ENCODE peak calls at places on chromosomes 11 and 22, in seven cellular contexts. A, B, E, Z, J, R and W are unnamed samples.

GRCh38 chr11:133966924-133967598 is 10.3 kb upstream of the IGSF9B start:
- DNase-seq in A (no peak), B (peak; percentile 91), E (no peak), Z (peak; percentile 18), J (no peak), R (peak; percentile 28), W (peak; percentile 67)

GRCh38 chr11:6611092-6612007 is 666 bp downstream of the TAF10 start:
- DNase-seq in A (no peak), B (peak; percentile 61), E (no peak), Z (peak; percentile 45), J (peak; percentile 44), R (no peak), W (peak; percentile 48)

GRCh38 chr11:119493712-119494111 is 70.7 kb upstream of the THY1 start:
- DNase-seq in A (peak; percentile 69), B (peak; percentile 86), E (no peak), Z (peak; percentile 61), J (peak; percentile 13), R (no peak), W (peak; percentile 85)

GRCh38 chr11:71420455-71421241 is 27.5 kb downstream of the DHCR7 start:
- DNase-seq in A (peak; percentile 61), B (peak; percentile 80), E (peak; percentile 56), Z (peak; percentile 66), J (peak; percentile 32), R (peak; percentile 62), W (peak; percentile 79)

GRCh38 chr11:125588505-125588904 is 4.1 kb upstream of the STT3A start:
- DNase-seq in A (peak; percentile 55), B (no peak), E (peak; percentile 16), Z (peak; percentile 39), J (peak; percentile 35), R (no peak), W (no peak)

GRCh38 chr11:34214961-34215805 is 109.8 kb downstream of the NAT10 start:
- DNase-seq in A (peak; percentile 81), B (no peak), E (peak; percentile 47), Z (no peak), J (no peak), R (peak; percentile 63), W (no peak)

GRCh38 chr11:92527467-92527866 is 302.8 kb downstream of the FAT3 start:
- DNase-seq in A (no peak), B (no peak), E (no peak), Z (no peak), J (no peak), R (no peak), W (no peak)

GRCh38 chr22:50191041-50191740 is 5.5 kb downstream of the TRABD start:
- DNase-seq in A (no peak), B (no peak), E (no peak), Z (no peak), J (no peak), R (no peak), W (no peak)

GRCh38 chr22:35352214-35353111 is 28.4 kb upstream of the HMOX1 start:
- DNase-seq in A (peak; percentile 19), B (peak; percentile 76), E (no peak), Z (peak; percentile 39), J (peak; percentile 46), R (peak; percentile 30), W (peak; percentile 74)

GRCh38 chr11:32343325-32344008 is 91.9 kb downstream of the WT1 start:
- DNase-seq in A (no peak), B (no peak), E (no peak), Z (no peak), J (no peak), R (no peak), W (no peak)

GRCh38 chr22:39117585-39118191 is 20.6 kb downstream of the APOBEC3H start:
- DNase-seq in A (peak; percentile 61), B (no peak), E (peak; percentile 53), Z (peak; percentile 68), J (peak; percentile 57), R (peak; percentile 36), W (peak; percentile 68)

GRCh38 chr11:17972987-17973386 is 39.9 kb downstream of the SERGEF start:
- DNase-seq in A (peak; percentile 35), B (peak; percentile 77), E (peak; percentile 60), Z (peak; percentile 50), J (peak; percentile 44), R (peak; percentile 23), W (peak; percentile 80)

GRCh38 chr11:65419773-65420481 is 2.7 kb upstream of the NEAT1 start:
- DNase-seq in A (peak; percentile 91), B (peak; percentile 52), E (peak; percentile 77), Z (peak; percentile 90), J (peak; percentile 92), R (no peak), W (peak; percentile 65)

GRCh38 chr22:26606611-26607010 is 11.2 kb downstream of the CRYBB1 start:
- DNase-seq in A (peak; percentile 9), B (no peak), E (no peak), Z (no peak), J (no peak), R (peak; percentile 34), W (no peak)

GRCh38 chr22:36465232-36466021 is 16.0 kb downstream of the TXN2 start:
- DNase-seq in A (peak; percentile 95), B (no peak), E (peak; percentile 86), Z (no peak), J (peak; percentile 91), R (peak; percentile 75), W (no peak)

GRCh38 chr22:46058591-46059519 is 81.9 kb upstream of the WNT7B start:
- DNase-seq in A (peak; percentile 35), B (no peak), E (no peak), Z (no peak), J (no peak), R (no peak), W (no peak)

GRCh38 chr22:18023509-18024275 is 669 bp downstream of the MICAL3 start:
- DNase-seq in A (peak; percentile 80), B (peak; percentile 77), E (peak; percentile 65), Z (peak; percentile 46), J (peak; percentile 69), R (peak; percentile 76), W (peak; percentile 64)

GRCh38 chr11:14417186-14417585 is 58.2 kb upstream of the RRAS2 start:
- DNase-seq in A (no peak), B (no peak), E (no peak), Z (no peak), J (no peak), R (no peak), W (no peak)

GRCh38 chr11:14409891-14410290 is 50.9 kb upstream of the RRAS2 start:
- DNase-seq in A (peak; percentile 57), B (no peak), E (no peak), Z (no peak), J (no peak), R (no peak), W (no peak)

GRCh38 chr11:14411818-14412217 is 52.8 kb upstream of the RRAS2 start:
- DNase-seq in A (peak; percentile 93), B (no peak), E (no peak), Z (no peak), J (no peak), R (no peak), W (no peak)

GRCh38 chr11:14414470-14415461 is 55.8 kb upstream of the RRAS2 start:
- DNase-seq in A (no peak), B (no peak), E (no peak), Z (peak; percentile 71), J (no peak), R (no peak), W (no peak)

GRCh38 chr11:14413307-14414072 is 54.5 kb upstream of the RRAS2 start:
- DNase-seq in A (peak; percentile 27), B (peak; percentile 70), E (no peak), Z (peak; percentile 64), J (no peak), R (no peak), W (peak; percentile 67)
- TF ChIP-seq CTCF in A (peak; percentile 30), B (peak; percentile 55), E (no peak), Z (peak; percentile 30), J (peak; percentile 9), R (no peak), W (peak; percentile 57)

DNA sequence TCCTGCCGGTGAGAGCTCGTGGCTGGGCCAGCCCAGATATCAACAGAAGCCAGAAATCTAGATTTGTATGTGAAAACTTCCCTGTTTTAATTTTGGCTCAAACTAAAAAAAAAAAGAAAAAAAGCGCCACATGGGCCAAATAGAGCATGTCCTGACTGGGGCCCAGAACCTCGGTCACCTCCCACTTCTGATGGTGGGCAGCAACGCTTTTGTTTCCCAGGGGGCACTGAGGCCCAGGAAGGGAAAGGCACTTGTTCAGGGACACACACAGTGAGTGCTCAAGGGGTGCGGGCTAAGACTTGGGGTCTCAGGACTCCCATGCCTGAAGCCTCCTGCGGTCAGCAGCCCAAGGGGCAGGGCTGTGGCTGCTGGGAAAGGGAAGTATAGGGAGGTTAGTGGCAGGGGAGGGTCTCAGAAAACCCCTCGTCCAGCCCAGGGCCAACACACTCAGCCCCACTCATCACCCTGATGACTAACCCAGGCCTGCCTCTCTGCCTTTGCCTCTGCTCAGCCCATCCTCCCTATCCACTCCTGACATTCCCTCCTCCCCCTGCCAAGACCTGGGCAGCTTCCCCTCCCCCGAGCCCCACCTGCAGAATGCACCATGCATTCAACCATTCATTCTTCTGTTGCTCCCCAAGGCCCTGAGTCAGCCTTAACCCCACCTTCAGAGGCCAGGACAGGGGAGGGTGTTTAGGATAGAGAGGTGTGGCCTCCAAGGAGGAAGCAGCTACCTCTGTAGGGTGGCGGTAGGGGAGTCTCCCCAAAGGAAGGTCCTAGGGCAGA is 30.0 kb upstream of the TCF20 start:
- DNase-seq in A (peak; percentile 6), B (no peak), E (no peak), Z (peak; percentile 51), J (no peak), R (no peak), W (no peak)
- H3K4me3 ChIP-seq in A (no peak overlapping the region), B (peak overlapping the region; percentile 45), E (no peak overlapping the region), Z (no peak overlapping the region), J (no peak overlapping the region), R (no peak overlapping the region), W (peak overlapping the region; percentile 19)

GRCh38 chr11:12026331-12027211 is 18.1 kb upstream of the DKK3 start:
- DNase-seq in A (no peak), B (no peak), E (no peak), Z (no peak), J (no peak), R (no peak), W (no peak)

GRCh38 chr11:12024314-12024926 is 16.0 kb upstream of the DKK3 start:
- DNase-seq in A (no peak), B (no peak), E (no peak), Z (no peak), J (no peak), R (no peak), W (no peak)

GRCh38 chr11:12028303-12028702 is 19.9 kb upstream of the DKK3 start:
- DNase-seq in A (no peak), B (no peak), E (no peak), Z (no peak), J (no peak), R (no peak), W (no peak)

GRCh38 chr11:12029738-12030363 is 21.4 kb upstream of the DKK3 start:
- DNase-seq in A (peak; percentile 89), B (no peak), E (peak; percentile 47), Z (no peak), J (peak; percentile 52), R (no peak), W (no peak)

GRCh38 chr11:12027844-12028243 is 19.4 kb upstream of the DKK3 start:
- DNase-seq in A (no peak), B (no peak), E (no peak), Z (no peak), J (no peak), R (no peak), W (no peak)
- H3K4me2 ChIP-seq in A (no peak overlapping the region), B (no peak overlapping the region), E (no peak overlapping the region), Z (no peak overlapping the region), J (no peak overlapping the region), R (no peak overlapping the region), W (no peak overlapping the region)

DNA sequence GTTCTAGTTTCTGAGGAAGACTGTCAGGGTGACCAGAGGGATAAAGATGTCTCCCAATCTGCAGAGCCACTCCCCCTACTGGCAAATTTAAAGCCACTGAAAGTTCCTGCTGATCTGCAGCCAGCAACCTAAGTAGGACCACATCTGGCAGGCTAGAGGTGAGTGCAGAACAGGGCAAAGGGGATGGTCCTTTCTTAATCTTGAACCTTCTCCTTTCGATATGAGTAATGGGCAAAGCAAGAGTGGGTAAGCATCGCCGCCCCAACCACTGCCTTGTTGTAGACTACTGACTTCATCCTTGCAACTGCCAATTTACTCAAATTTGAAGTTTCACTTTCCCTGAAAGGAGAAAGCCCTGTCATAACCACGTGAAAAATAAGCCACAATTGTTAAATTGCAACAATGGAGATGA is 30.7 kb downstream of the SCUBE2 start:
- DNase-seq in A (peak; percentile 41), B (no peak), E (no peak), Z (peak; percentile 47), J (no peak), R (peak; percentile 18), W (peak; percentile 63)
- TF ChIP-seq CTCF in A (peak; percentile 53), B (peak; percentile 47), E (no peak), Z (peak; percentile 46), J (peak; percentile 14), R (no peak), W (peak; percentile 59)